ENCODE peak calls at places on chromosomes 16 and 17, in seven cellular contexts. T, J, M, Z, S, V and G are unnamed samples.

GRCh38 chr17:44402564-44403172 is 13.2 kb upstream of the ITGA2B start:
- DNase-seq in M (no peak), J (no peak), Z (no peak), S (no peak), V (no peak), T (no peak), G (no peak)

GRCh38 chr17:32795339-32795979 is 81.5 kb downstream of the MYO1D start:
- DNase-seq in M (no peak), Z (no peak), T (peak), V (peak), J (no peak), S (no peak), G (no peak)

GRCh38 chr17:74491645-74492044 is 25.2 kb downstream of the CD300A start:
- DNase-seq in T (no peak), V (no peak), Z (no peak), J (no peak), M (no peak), S (no peak), G (no peak)

GRCh38 chr17:34445145-34445544 is 82.1 kb upstream of the CCL1 start:
- DNase-seq in M (no peak), T (no peak), Z (no peak), S (no peak), J (no peak), V (no peak), G (no peak)

GRCh38 chr17:8552582-8553320 is 77.8 kb downstream of the MYH10 start:
- DNase-seq in Z (no peak), T (no peak), S (no peak), J (no peak), M (no peak), V (no peak), G (no peak)

GRCh38 chr17:7803981-7804380 is 30.0 kb upstream of the KDM6B start:
- DNase-seq in Z (no peak), T (peak), V (peak), J (no peak), M (peak), S (no peak), G (peak)

GRCh38 chr16:21116148-21116693 is 34.4 kb downstream of the DNAH3 start:
- DNase-seq in T (peak), Z (no peak), M (no peak), S (peak), V (no peak), J (no peak), G (no peak)

GRCh38 chr17:74042241-74042640 is 161.2 kb upstream of the RPL38 start:
- DNase-seq in T (no peak), Z (no peak), J (no peak), V (no peak), S (no peak), M (no peak), G (no peak)

GRCh38 chr16:66918355-66918754 is 330 bp downstream of the CDH16 start:
- DNase-seq in S (no peak), T (no peak), J (no peak), V (no peak), M (no peak), Z (no peak), G (no peak)

GRCh38 chr17:68455756-68456528 is 1.4 kb downstream of the WIPI1 start:
- DNase-seq in M (no peak), Z (peak), S (no peak), V (no peak), T (no peak), J (no peak), G (no peak)

GRCh38 chr17:60599220-60599619 is 773 bp upstream of the PPM1D start:
- DNase-seq in Z (no peak), M (no peak), V (no peak), S (no peak), T (no peak), J (no peak), G (no peak)

GRCh38 chr16:80794071-80794470 is 10.3 kb downstream of the CDYL2 start:
- DNase-seq in V (no peak), M (no peak), Z (no peak), J (no peak), S (no peak), T (no peak), G (no peak)

GRCh38 chr17:33506889-33507650 is 214.0 kb upstream of the ASIC2 start:
- DNase-seq in T (no peak), J (no peak), Z (no peak), M (peak), V (no peak), S (no peak), G (no peak)

GRCh38 chr16:84294196-84295142 is at the start of gene WFDC1:
- DNase-seq in V (no peak), Z (no peak), J (no peak), T (peak), M (peak), S (no peak), G (no peak)

GRCh38 chr17:35132099-35132498 is 10.0 kb downstream of the NLE1 start:
- DNase-seq in T (no peak), Z (no peak), M (no peak), S (no peak), V (no peak), J (no peak), G (no peak)

GRCh38 chr17:48483471-48484131 is 47.2 kb downstream of the HOXB1 start:
- DNase-seq in M (peak), Z (no peak), S (peak), J (no peak), V (no peak), T (peak), G (no peak)

GRCh38 chr17:36721560-36722120 is 120.3 kb downstream of the MRM1 start:
- DNase-seq in J (no peak), S (no peak), Z (no peak), M (no peak), V (no peak), T (no peak), G (no peak)

GRCh38 chr17:177155-177554 is 4.3 kb downstream of the DOC2B start:
- DNase-seq in V (no peak), T (no peak), Z (no peak), S (no peak), M (no peak), J (no peak), G (no peak)

DNA sequence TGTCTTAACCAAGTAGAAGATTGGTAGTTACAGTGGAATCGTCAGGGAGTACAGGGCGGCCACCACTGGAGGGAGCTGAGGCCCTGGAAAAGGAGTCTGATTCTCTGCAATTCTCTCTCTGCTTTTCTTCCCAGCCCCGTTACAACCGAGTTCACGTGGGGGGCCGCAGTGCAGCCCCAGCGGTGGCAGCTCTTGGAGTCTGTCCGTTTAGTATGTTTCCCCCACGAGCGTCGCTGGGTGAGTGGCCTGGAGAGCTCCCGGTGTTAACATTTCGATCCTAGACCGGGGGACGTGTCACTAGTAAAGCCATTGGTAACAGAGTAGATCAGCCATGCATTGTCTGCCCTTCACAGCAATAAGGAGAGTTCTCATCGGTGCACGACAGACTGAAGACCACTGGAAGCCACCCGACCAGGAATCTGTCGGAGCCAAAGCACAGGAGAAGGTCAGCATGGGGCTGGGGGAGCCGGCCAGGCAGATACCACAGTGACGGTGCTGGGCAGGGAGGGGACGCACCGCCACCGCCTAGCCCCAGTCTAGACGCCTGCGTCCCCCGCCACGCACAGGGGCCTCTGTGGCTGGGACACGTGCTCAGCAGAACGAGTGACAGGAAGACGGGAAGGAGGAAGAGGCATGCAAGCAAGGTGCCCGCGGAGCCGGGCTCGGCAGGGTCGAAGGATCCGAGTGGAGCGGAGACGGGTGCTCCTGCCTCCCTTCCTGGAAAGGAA is 15.7 kb downstream of the SLC16A3 start:
- DNase-seq in T (peak), M (peak), V (no peak), J (no peak), Z (no peak), S (peak), G (no peak)
- H3K27ac ChIP-seq in T (no peak), M (no peak), V (no peak), J (no peak), Z (no peak), S (no peak), G (no peak)

GRCh38 chr16:88922826-88923410 is 54.1 kb downstream of the CBFA2T3 start:
- DNase-seq in Z (no peak), T (no peak), J (no peak), M (no peak), V (no peak), S (no peak), G (no peak)
- H3K27ac ChIP-seq in Z (peak), T (no peak), J (no peak), M (no peak), V (no peak), S (no peak), G (peak)

DNA sequence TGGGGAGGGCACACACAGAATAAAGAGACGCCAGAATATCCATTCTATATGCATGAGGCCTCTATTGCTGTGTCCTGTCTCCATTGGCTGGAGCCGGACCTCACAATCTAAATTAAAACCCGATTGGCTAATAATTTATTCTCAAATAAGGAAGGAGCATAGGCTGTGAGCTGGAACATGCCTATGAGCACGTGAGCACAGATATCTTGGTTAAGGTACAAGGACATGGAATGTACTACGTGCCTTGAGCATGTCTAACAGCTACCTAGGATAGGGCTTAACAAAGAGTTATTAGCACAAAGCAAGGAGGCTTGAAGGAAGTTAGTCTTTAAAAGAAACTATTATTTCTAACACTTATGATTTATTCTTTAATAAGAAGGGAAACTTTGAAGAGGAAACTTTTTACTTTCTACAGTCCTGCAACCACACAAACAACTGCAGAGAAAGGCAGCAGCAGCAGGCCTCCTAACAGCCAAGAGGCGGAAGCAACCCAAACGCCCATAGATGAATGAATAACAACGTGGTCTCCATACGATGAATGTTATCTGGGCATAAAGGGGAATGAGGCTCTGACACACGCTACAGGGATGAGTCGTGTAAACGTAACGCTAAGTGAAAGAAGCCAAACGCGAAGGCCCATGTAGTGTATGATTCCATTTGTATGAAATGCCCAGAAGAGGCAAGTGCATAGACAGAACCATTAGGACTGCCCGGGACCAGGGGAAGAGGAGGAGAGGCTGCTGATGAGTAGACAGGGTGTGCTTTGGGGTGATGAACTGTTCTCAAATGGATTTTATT is 94.6 kb upstream of the DNAH17 start:
- DNase-seq in J (no peak), Z (no peak), S (no peak), V (no peak), M (no peak), T (peak), G (no peak)
- H3K27ac ChIP-seq in J (no peak), Z (no peak), S (no peak), V (no peak), M (no peak), T (no peak), G (no peak)

DNA sequence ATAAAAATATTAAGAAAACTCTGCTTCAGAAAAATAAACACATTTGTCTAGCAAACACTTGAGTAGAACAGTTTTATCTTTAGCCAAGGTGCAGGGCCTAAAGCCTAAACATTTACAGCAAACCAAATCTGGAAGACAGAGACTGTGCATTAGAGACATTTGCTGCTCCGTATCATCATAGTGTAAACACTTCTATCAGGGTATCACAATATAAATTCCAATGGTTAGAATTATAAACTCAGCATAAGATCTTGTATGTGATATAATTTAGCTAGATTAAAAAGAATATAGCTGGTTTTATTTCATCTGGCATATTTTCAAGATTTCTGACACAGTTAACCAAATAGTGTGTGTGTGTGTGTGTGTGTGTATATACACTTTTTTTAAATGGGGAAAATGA is 133.8 kb upstream of the NACA2 start:
- DNase-seq in Z (no peak), S (no peak), T (no peak), M (no peak), V (no peak), J (no peak), G (no peak)
- H3K27ac ChIP-seq in Z (no peak), S (no peak), T (no peak), M (no peak), V (no peak), J (no peak), G (no peak)

DNA sequence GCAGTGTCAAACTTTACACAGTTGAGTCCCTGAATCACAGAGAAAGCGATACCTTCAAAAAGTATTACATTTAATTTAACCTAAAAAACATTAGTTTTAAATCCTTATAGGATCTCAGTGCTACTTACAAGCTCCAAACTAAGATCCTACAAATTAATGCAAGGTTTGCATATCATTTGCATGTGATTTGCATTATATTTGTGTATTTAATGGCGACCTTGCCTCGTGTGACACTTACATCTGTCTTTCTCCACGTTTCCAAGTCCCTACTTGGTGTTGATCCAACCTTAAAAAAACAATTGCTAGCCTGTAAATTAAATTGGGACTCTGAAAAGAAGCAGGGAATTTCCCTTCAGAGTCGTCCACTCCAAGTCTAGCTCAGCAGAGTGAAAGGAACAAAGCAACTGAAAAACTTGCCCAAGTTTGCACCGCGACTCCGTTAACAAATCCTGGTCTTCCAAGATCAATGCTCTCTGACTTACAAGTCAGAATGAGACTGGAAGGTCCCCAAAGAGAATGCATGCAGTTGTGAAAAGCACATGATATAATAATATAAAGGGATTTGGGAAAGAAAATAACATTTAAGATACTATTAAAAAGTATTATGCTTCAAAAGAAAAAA is 739 bp upstream of the FAM117A start:
- DNase-seq in J (no peak), M (no peak), Z (no peak), V (no peak), S (no peak), T (no peak), G (no peak)
- H3K27ac ChIP-seq in J (no peak), M (no peak), Z (peak), V (no peak), S (peak), T (no peak), G (no peak)

DNA sequence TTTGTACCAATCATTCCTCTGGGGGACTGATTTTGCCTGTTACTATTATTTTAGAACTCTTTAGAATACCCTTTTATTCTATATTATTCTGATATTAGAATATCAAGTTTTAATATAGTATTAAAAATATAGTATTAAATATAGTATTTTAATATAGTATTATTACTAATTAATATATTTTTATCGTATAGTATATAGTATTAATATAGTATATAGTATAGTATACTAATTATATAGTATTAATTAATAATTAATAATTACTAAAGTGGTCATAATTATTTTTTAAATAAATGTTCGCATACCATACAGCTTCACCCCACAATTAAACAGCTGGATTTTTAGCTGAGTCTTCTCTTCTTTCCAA is 73.3 kb downstream of the GNAO1 start:
- DNase-seq in M (no peak), V (no peak), Z (no peak), J (no peak), T (no peak), S (no peak), G (no peak)
- H3K27ac ChIP-seq in M (no peak), V (no peak), Z (no peak), J (no peak), T (no peak), S (no peak), G (no peak)

GRCh38 chr17:81100668-81101067 is 64.6 kb upstream of the PVALEF start:
- DNase-seq in J (no peak), S (no peak), T (no peak), V (no peak), Z (no peak), M (no peak), G (no peak)
- H3K27ac ChIP-seq in J (no peak), S (no peak), T (no peak), V (no peak), Z (no peak), M (no peak), G (no peak)